ENCODE peak calls at places on chromosomes 3 and 15, in eight cellular contexts. J is heart left ventricle, X is breast epithelium, Q is small intestine, R is cardiac muscle cell, N is heart right ventricle, D is IMR-90, Y is aorta. P is an unnamed sample.

GRCh38 chr3:133413166-133414020 is 13.5 kb downstream of the BFSP2 start:
- DNase-seq in R (peak), Y (peak), D (peak), J (no peak), N (no peak), X (no peak), Q (peak), P (no peak)

GRCh38 chr3:7062714-7063113 is 201.8 kb downstream of the GRM7 start:
- DNase-seq in Y (no peak), X (no peak), N (no peak), R (no peak), D (no peak), J (no peak), Q (no peak), P (no peak)

GRCh38 chr3:186044973-186045372 is 63.9 kb downstream of the ETV5 start:
- DNase-seq in J (no peak), Q (no peak), X (no peak), Y (no peak), D (peak), N (no peak), R (no peak), P (no peak)

GRCh38 chr3:146589899-146590508 is 15.1 kb downstream of the PLSCR5 start:
- DNase-seq in D (peak), X (no peak), R (peak), Q (peak), N (peak), J (no peak), Y (no peak), P (no peak)

GRCh38 chr15:73370151-73370550 is 1.4 kb upstream of the HCN4 start:
- DNase-seq in N (no peak), Y (no peak), Q (no peak), D (no peak), R (peak), X (no peak), J (no peak), P (no peak)

GRCh38 chr3:167051421-167051820 is 328.7 kb downstream of the ZBBX start:
- DNase-seq in Y (no peak), Q (no peak), R (no peak), J (no peak), X (no peak), N (no peak), D (no peak), P (no peak)

GRCh38 chr3:73653877-73654276 is 29.1 kb upstream of the PDZRN3 start:
- DNase-seq in X (no peak), D (peak), J (no peak), Y (no peak), R (no peak), N (no peak), Q (no peak), P (no peak)

GRCh38 chr3:124428372-124429128 is 301.7 kb upstream of the UMPS start:
- DNase-seq in Q (no peak), Y (no peak), D (no peak), R (no peak), N (no peak), J (no peak), X (no peak), P (no peak)

GRCh38 chr3:194984026-194984425 is 286.9 kb downstream of the XXYLT1 start:
- DNase-seq in N (no peak), Y (no peak), Q (no peak), J (no peak), R (no peak), X (no peak), D (no peak), P (no peak)

GRCh38 chr15:28456476-28457395 is 76.0 kb downstream of the GOLGA8G start:
- DNase-seq in X (peak), D (peak), N (no peak), R (no peak), J (peak), Y (peak), Q (peak), P (no peak)

GRCh38 chr3:89000886-89001285 is 106.5 kb upstream of the EPHA3 start:
- DNase-seq in D (no peak), J (no peak), Q (no peak), X (no peak), Y (no peak), R (peak), N (no peak), P (no peak)

GRCh38 chr3:174618368-174618767 is 240.8 kb upstream of the NAALADL2 start:
- DNase-seq in N (no peak), Q (no peak), R (no peak), D (no peak), J (no peak), Y (no peak), X (no peak), P (no peak)

GRCh38 chr3:72724070-72724469 is 124.2 kb downstream of the SHQ1 start:
- DNase-seq in N (no peak), D (no peak), J (no peak), Y (no peak), X (peak), R (no peak), Q (peak), P (no peak)

GRCh38 chr3:46717447-46718231 is at the start of gene PRSS50:
- DNase-seq in R (no peak), J (no peak), D (no peak), N (peak), X (peak), Q (no peak), Y (peak), P (no peak)

GRCh38 chr3:154364849-154365248 is 40.6 kb upstream of the DHX36 start:
- DNase-seq in R (no peak), N (no peak), Q (no peak), X (no peak), J (no peak), Y (no peak), D (no peak), P (no peak)

GRCh38 chr3:187823802-187824201 is 78.5 kb upstream of the BCL6 start:
- DNase-seq in X (no peak), J (no peak), N (no peak), Y (no peak), Q (no peak), R (no peak), D (no peak), P (no peak)

GRCh38 chr3:81716870-81717509 is 44.5 kb downstream of the GBE1 start:
- DNase-seq in R (peak), N (peak), X (no peak), J (peak), D (peak), Q (peak), Y (no peak), P (no peak)

GRCh38 chr15:26455828-26456227 is 317.0 kb downstream of the GABRB3 start:
- DNase-seq in N (no peak), X (no peak), D (no peak), Q (no peak), J (no peak), Y (no peak), R (no peak), P (no peak)

GRCh38 chr3:141825216-141826011 is 51.0 kb upstream of the ATP1B3 start:
- DNase-seq in J (no peak), Y (no peak), R (no peak), Q (no peak), N (no peak), X (no peak), D (no peak), P (no peak)

GRCh38 chr3:58463181-58463941 is 28.5 kb upstream of the KCTD6 start:
- DNase-seq in X (peak), R (peak), Y (peak), D (peak), J (peak), Q (peak), N (peak), P (peak)

GRCh38 chr3:46321461-46322104 is 32.3 kb upstream of the CCR2 start:
- DNase-seq in N (no peak), Y (no peak), Q (no peak), R (no peak), D (no peak), X (no peak), J (no peak), P (no peak)

GRCh38 chr15:41982133-41982930 is 10.0 kb upstream of the EHD4 start:
- DNase-seq in Q (no peak), X (peak), D (peak), Y (no peak), R (no peak), N (no peak), J (no peak), P (no peak)

GRCh38 chr3:71723452-71724170 is 1.6 kb downstream of the EIF4E3 start:
- DNase-seq in N (no peak), R (no peak), X (no peak), Y (no peak), Q (peak), D (no peak), J (no peak), P (peak)

GRCh38 chr15:52464478-52464877 is 64.2 kb downstream of the MYO5A start:
- DNase-seq in Q (peak), J (no peak), X (no peak), N (no peak), Y (no peak), R (no peak), D (no peak), P (no peak)

GRCh38 chr3:77530870-77531269 is 491.0 kb downstream of the ROBO2 start:
- DNase-seq in N (no peak), Y (no peak), D (peak), R (no peak), J (no peak), X (no peak), Q (no peak), P (no peak)

GRCh38 chr3:16243706-16244490 is 20.8 kb downstream of the DPH3 start:
- DNase-seq in R (peak), N (peak), Y (no peak), D (peak), X (no peak), Q (no peak), J (peak), P (no peak)

GRCh38 chr15:33243869-33244268 is 49.4 kb upstream of the FMN1 start:
- DNase-seq in Q (no peak), J (no peak), R (no peak), N (no peak), D (peak), Y (no peak), X (no peak), P (no peak)

GRCh38 chr3:43034200-43034599 is 55.1 kb downstream of the GASK1A start:
- DNase-seq in D (no peak), N (no peak), Y (no peak), Q (no peak), J (no peak), R (no peak), X (no peak), P (no peak)

GRCh38 chr3:27312044-27312668 is 57.0 kb downstream of the NEK10 start:
- DNase-seq in R (peak), D (peak), X (no peak), J (no peak), N (no peak), Q (peak), Y (no peak), P (peak)

GRCh38 chr3:127473244-127474024 is 117.1 kb downstream of the TPRA1 start:
- DNase-seq in Y (no peak), X (no peak), N (no peak), Q (peak), R (peak), D (no peak), J (no peak), P (no peak)

GRCh38 chr15:58081891-58082290 is 16.4 kb upstream of the ALDH1A2 start:
- DNase-seq in D (no peak), R (no peak), N (no peak), X (no peak), Y (no peak), J (no peak), Q (no peak), P (no peak)

GRCh38 chr3:61894988-61895935 is 333.9 kb downstream of the PTPRG start:
- DNase-seq in Y (no peak), Q (peak), R (peak), X (no peak), D (peak), N (peak), J (peak), P (no peak)
- H3K27ac ChIP-seq in Y (no peak), Q (peak), R (peak), X (peak), D (no peak), N (no peak), J (peak), P (no peak)

GRCh38 chr15:67918205-67918861 is 78.5 kb upstream of the RNU6-1 start:
- DNase-seq in J (no peak), N (no peak), Y (no peak), Q (no peak), R (no peak), D (no peak), X (no peak), P (no peak)
- H3K27ac ChIP-seq in J (peak), N (no peak), Y (peak), Q (no peak), R (peak), D (no peak), X (no peak), P (no peak)

DNA sequence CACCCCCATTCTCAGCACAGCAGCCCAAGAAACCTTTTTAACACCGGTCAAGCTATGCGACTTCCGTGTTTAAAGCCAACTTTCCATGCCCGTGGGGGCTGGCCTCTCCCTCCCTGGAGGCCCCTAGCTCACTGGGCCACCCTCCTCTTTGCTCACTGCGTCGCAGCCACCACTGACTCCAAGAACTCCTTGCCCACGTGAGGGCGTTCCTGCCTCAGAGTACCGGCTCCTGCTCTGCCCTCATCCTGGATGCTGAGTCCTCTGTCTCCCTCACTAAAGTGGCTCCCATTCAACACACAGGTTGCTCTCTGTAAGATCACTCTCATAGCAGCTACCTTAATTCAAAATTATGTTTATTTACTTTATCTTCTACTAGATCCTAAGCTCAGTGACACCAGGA is 8.2 kb downstream of the BDH1 start:
- DNase-seq in R (peak), N (no peak), D (no peak), J (no peak), Y (no peak), X (no peak), Q (peak), P (no peak)
- H3K27ac ChIP-seq in R (no peak), N (no peak), D (no peak), J (no peak), Y (no peak), X (peak), Q (peak), P (no peak)

GRCh38 chr3:5194341-5194740 is 6.8 kb downstream of the EDEM1 start:
- DNase-seq in R (no peak), J (no peak), Q (no peak), D (no peak), X (no peak), N (no peak), Y (no peak), P (no peak)
- H3K27ac ChIP-seq in R (no peak), J (no peak), Q (no peak), D (no peak), X (peak), N (no peak), Y (no peak), P (peak)

GRCh38 chr3:99396651-99397050 is 241.7 kb upstream of the COL8A1 start:
- DNase-seq in Q (no peak), R (no peak), D (no peak), X (no peak), Y (no peak), J (no peak), N (no peak), P (no peak)
- H3K27ac ChIP-seq in Q (no peak), R (no peak), D (no peak), X (no peak), Y (no peak), J (no peak), N (no peak), P (no peak)

GRCh38 chr3:172044833-172045585 is 5.6 kb downstream of the FNDC3B start:
- DNase-seq in R (no peak), Q (no peak), N (no peak), Y (no peak), X (no peak), J (no peak), D (no peak), P (no peak)

GRCh38 chr3:172042136-172042535 is 2.8 kb downstream of the FNDC3B start:
- DNase-seq in Q (no peak), R (no peak), X (no peak), N (no peak), J (no peak), Y (no peak), D (no peak), P (no peak)

GRCh38 chr3:172040976-172041963 is 1.9 kb downstream of the FNDC3B start:
- DNase-seq in N (no peak), X (no peak), D (peak), J (no peak), Q (peak), Y (no peak), R (no peak), P (no peak)

GRCh38 chr3:172043233-172043632 is 3.9 kb downstream of the FNDC3B start:
- DNase-seq in J (no peak), Q (no peak), D (no peak), R (no peak), X (no peak), Y (no peak), N (no peak), P (no peak)

DNA sequence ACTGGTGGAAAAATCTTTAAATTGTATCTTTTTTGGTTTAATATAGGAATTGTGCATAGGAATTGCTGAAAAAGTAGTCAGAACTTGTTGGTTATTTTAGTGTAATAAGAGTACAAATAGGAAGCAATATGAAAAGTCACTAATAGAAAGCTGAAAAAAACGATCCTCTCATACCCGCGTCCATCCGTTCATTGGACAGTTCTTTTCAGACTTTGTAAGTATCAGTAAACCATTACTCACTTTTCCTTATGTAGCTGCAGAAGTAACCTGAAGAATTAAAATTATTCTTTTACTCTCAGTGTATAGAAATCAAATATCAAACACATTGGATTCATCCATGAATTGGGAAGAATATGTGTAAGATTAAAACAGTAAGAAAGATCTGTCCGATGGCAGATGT is 4.4 kb downstream of the FNDC3B start:
- DNase-seq in X (no peak), Y (no peak), R (no peak), D (no peak), N (no peak), J (no peak), Q (no peak), P (no peak)
- H3K27ac ChIP-seq in X (no peak), Y (no peak), R (peak), D (no peak), N (no peak), J (no peak), Q (no peak), P (no peak)

P was measured in CD8-positive, alpha-beta memory T cell.